ENCODE peak calls at places on chromosomes 12 and 14, in eight cellular contexts. C, N, V, T, K, D, Z and F are unnamed samples.

GRCh38 chr12:32126720-32127119 is 20.1 kb downstream of the BICD1 start:
- DNase-seq in C (peak), V (no peak), Z (no peak), N (no peak), K (no peak), T (peak), D (no peak), F (peak)

GRCh38 chr14:38366374-38366773 is 110.5 kb upstream of the CLEC14A start:
- DNase-seq in N (no peak), C (no peak), V (no peak), Z (no peak), D (no peak), T (no peak), K (no peak), F (no peak)

GRCh38 chr14:69023035-69023434 is 43.9 kb upstream of the ACTN1 start:
- DNase-seq in N (no peak), K (no peak), D (no peak), C (no peak), V (no peak), T (no peak), Z (no peak), F (no peak)

GRCh38 chr12:89873745-89874144 is 165.1 kb upstream of the ATP2B1 start:
- DNase-seq in Z (no peak), T (peak), V (no peak), C (peak), D (no peak), K (no peak), N (no peak), F (no peak)

GRCh38 chr12:124422570-124423523 is 128.0 kb downstream of the RFLNA start:
- DNase-seq in C (peak), N (peak), D (no peak), T (peak), Z (peak), K (peak), V (peak), F (peak)

GRCh38 chr12:78880078-78880477 is 15.5 kb downstream of the SYT1 start:
- DNase-seq in N (no peak), C (peak), K (no peak), Z (no peak), D (no peak), T (peak), V (no peak), F (no peak)

GRCh38 chr12:47837190-47838171 is 17.8 kb upstream of the HDAC7 start:
- DNase-seq in Z (peak), V (peak), N (peak), D (peak), K (no peak), T (peak), C (peak), F (peak)

GRCh38 chr12:121287267-121287954 is 9.1 kb downstream of the CAMKK2 start:
- DNase-seq in D (no peak), T (peak), C (no peak), Z (no peak), N (no peak), V (peak), K (no peak), F (peak)

GRCh38 chr12:40942326-40942725 is 245.8 kb upstream of the PDZRN4 start:
- DNase-seq in Z (peak), C (peak), D (no peak), N (no peak), K (no peak), V (no peak), T (peak), F (no peak)

GRCh38 chr12:101997102-101997501 is 64.7 kb downstream of the WASHC3 start:
- DNase-seq in T (no peak), C (no peak), K (no peak), N (no peak), Z (no peak), D (no peak), V (no peak), F (no peak)

GRCh38 chr14:99749763-99750715 is 43.2 kb upstream of the EML1 start:
- DNase-seq in D (no peak), C (no peak), K (no peak), N (no peak), Z (no peak), T (no peak), V (no peak), F (no peak)

GRCh38 chr12:111173391-111174282 is 195.3 kb downstream of the PHETA1 start:
- DNase-seq in T (no peak), C (no peak), K (no peak), V (no peak), D (no peak), Z (no peak), N (no peak), F (no peak)

GRCh38 chr14:77061630-77062029 is 33.1 kb upstream of the IRF2BPL start:
- DNase-seq in Z (no peak), V (no peak), D (no peak), K (no peak), C (no peak), T (no peak), N (no peak), F (no peak)

GRCh38 chr12:69534389-69534822 is 50.9 kb upstream of the CCT2 start:
- DNase-seq in C (peak), Z (peak), N (no peak), K (peak), V (peak), T (peak), D (no peak), F (peak)

GRCh38 chr12:92063641-92064040 is 82.0 kb downstream of the BTG1 start:
- DNase-seq in Z (no peak), C (no peak), V (no peak), K (no peak), D (no peak), N (no peak), T (peak), F (no peak)

GRCh38 chr14:65788876-65789859 is 376.6 kb downstream of the FUT8 start:
- DNase-seq in Z (peak), D (no peak), V (no peak), N (peak), K (no peak), T (no peak), C (no peak), F (no peak)

GRCh38 chr12:43653917-43654316 is 101.9 kb upstream of the ADAMTS20 start:
- DNase-seq in Z (no peak), V (no peak), T (no peak), C (peak), N (no peak), D (no peak), K (no peak), F (no peak)

GRCh38 chr12:109947511-109947910 is 47.4 kb downstream of the TCHP start:
- DNase-seq in V (no peak), Z (peak), N (no peak), D (no peak), T (peak), C (no peak), K (no peak), F (peak)

GRCh38 chr12:52195065-52195730 is 3.4 kb upstream of the KRT80 start:
- DNase-seq in C (no peak), K (no peak), D (no peak), T (peak), N (no peak), Z (no peak), V (no peak), F (no peak)

GRCh38 chr14:71384007-71384605 is 476.8 kb downstream of the PCNX1 start:
- DNase-seq in V (no peak), D (no peak), N (no peak), K (no peak), T (no peak), C (no peak), Z (no peak), F (no peak)

GRCh38 chr12:25675808-25676207 is 122.7 kb upstream of the LMNTD1 start:
- DNase-seq in N (no peak), T (peak), V (no peak), D (no peak), K (no peak), Z (no peak), C (no peak), F (no peak)

GRCh38 chr14:95287176-95287754 is 32.4 kb downstream of the CLMN start:
- DNase-seq in Z (no peak), N (peak), K (no peak), C (peak), D (no peak), V (peak), T (no peak), F (no peak)

GRCh38 chr12:104662203-104662602 is 205.5 kb downstream of the CHST11 start:
- DNase-seq in C (no peak), T (peak), D (no peak), N (no peak), V (no peak), K (no peak), Z (no peak), F (no peak)

GRCh38 chr12:101287357-101287756 is 7.5 kb downstream of the UTP20 start:
- DNase-seq in V (no peak), D (no peak), Z (no peak), T (no peak), N (no peak), K (no peak), C (no peak), F (no peak)

GRCh38 chr14:98954347-98955000 is 317.5 kb downstream of the BCL11B start:
- DNase-seq in D (peak), K (no peak), C (peak), Z (no peak), T (no peak), N (no peak), V (peak), F (no peak)

GRCh38 chr12:111589601-111590000 is 9.5 kb downstream of the ATXN2 start:
- DNase-seq in V (no peak), Z (no peak), N (no peak), D (no peak), K (no peak), C (no peak), T (no peak), F (no peak)

GRCh38 chr12:109951751-109952150 is 44.4 kb downstream of the GIT2 start:
- DNase-seq in T (peak), D (no peak), N (no peak), K (no peak), V (peak), C (peak), Z (peak), F (no peak)

GRCh38 chr14:45298427-45299117 is 45.6 kb upstream of the MIS18BP1 start:
- DNase-seq in N (no peak), C (no peak), V (no peak), Z (no peak), D (no peak), T (no peak), K (no peak), F (no peak)

GRCh38 chr14:104392001-104392395 is 187.6 kb upstream of the C14orf180 start:
- DNase-seq in V (no peak), C (no peak), D (peak), Z (no peak), N (no peak), K (no peak), T (no peak), F (no peak)

GRCh38 chr14:58560208-58560607 is 77.6 kb upstream of the DACT1 start:
- DNase-seq in D (no peak), K (no peak), N (no peak), Z (no peak), C (peak), T (peak), V (peak), F (peak)

GRCh38 chr12:120961604-120962486 is 16.5 kb upstream of the HNF1A start:
- DNase-seq in Z (no peak), C (peak), N (no peak), D (no peak), V (no peak), K (no peak), T (no peak), F (no peak)

GRCh38 chr12:19186722-19187661 is 57.5 kb downstream of the PLEKHA5 start:
- DNase-seq in Z (peak), C (peak), N (peak), D (no peak), V (peak), K (peak), T (peak), F (no peak)

GRCh38 chr12:70467908-70468733 is 102.0 kb downstream of the KCNMB4 start:
- DNase-seq in D (peak), Z (no peak), C (no peak), N (no peak), V (no peak), T (no peak), K (no peak), F (no peak)

GRCh38 chr14:20775043-20775442 is 6.0 kb upstream of the RNASE6 start:
- DNase-seq in V (no peak), C (no peak), K (no peak), N (no peak), Z (no peak), T (no peak), D (no peak), F (no peak)